ENCODE peak calls at places on chromosomes 12 and 14, in seven cellular contexts. S, G, O, Q, U, X and B are unnamed samples.

GRCh38 chr14:98234208-98234607 is 1037.8 kb downstream of the BCL11B start:
- DNase-seq in S (no peak), G (no peak), O (peak), Q (no peak), U (no peak), X (no peak), B (no peak)

GRCh38 chr12:13124661-13125505 is 21.4 kb upstream of the GSG1 start:
- DNase-seq in S (no peak), G (no peak), O (peak), Q (peak), U (no peak), X (peak), B (no peak)

GRCh38 chr12:51318846-51319570 is 5.0 kb downstream of the BIN2 start:
- DNase-seq in S (no peak), G (peak), O (no peak), Q (no peak), U (no peak), X (no peak), B (no peak)

GRCh38 chr14:99655521-99655920 is 10.6 kb downstream of the HHIPL1 start:
- DNase-seq in S (no peak), G (no peak), O (peak), Q (peak), U (no peak), X (no peak), B (peak)

GRCh38 chr12:52992699-52993557 is 13.3 kb upstream of the EIF4B start:
- DNase-seq in S (no peak), G (no peak), O (peak), Q (no peak), U (no peak), X (no peak), B (no peak)

GRCh38 chr12:111056618-111057521 is 136.5 kb upstream of the MYL2 start:
- DNase-seq in S (no peak), G (peak), O (no peak), Q (no peak), U (no peak), X (no peak), B (no peak)

GRCh38 chr14:28494196-28494595 is 272.4 kb upstream of the FOXG1 start:
- DNase-seq in S (no peak), G (no peak), O (peak), Q (no peak), U (no peak), X (no peak), B (no peak)

GRCh38 chr14:75370416-75371205 is 57.2 kb upstream of the JDP2 start:
- DNase-seq in S (no peak), G (no peak), O (no peak), Q (no peak), U (no peak), X (no peak), B (no peak)

GRCh38 chr12:66662179-66662578 is 16.7 kb downstream of the GRIP1 start:
- DNase-seq in S (no peak), G (no peak), O (no peak), Q (no peak), U (no peak), X (no peak), B (no peak)

GRCh38 chr14:32702571-32702970 is 236.1 kb upstream of the NPAS3 start:
- DNase-seq in S (peak), G (no peak), O (peak), Q (no peak), U (peak), X (no peak), B (no peak)

GRCh38 chr12:15688202-15688736 is 100.9 kb downstream of the EPS8 start:
- DNase-seq in S (peak), G (peak), O (no peak), Q (no peak), U (peak), X (no peak), B (no peak)

GRCh38 chr14:92935446-92935845 is 12.5 kb downstream of the CHGA start:
- DNase-seq in S (no peak), G (no peak), O (no peak), Q (no peak), U (no peak), X (no peak), B (no peak)

GRCh38 chr12:14995583-14996425 is 23.0 kb downstream of the PDE6H start:
- DNase-seq in S (no peak), G (no peak), O (peak), Q (peak), U (no peak), X (peak), B (peak)

GRCh38 chr12:20368653-20369163 is 371 bp downstream of the PDE3A start:
- DNase-seq in S (peak), G (no peak), O (peak), Q (peak), U (peak), X (no peak), B (no peak)

GRCh38 chr12:26402648-26403047 is 207.3 kb downstream of the SSPN start:
- DNase-seq in S (peak), G (peak), O (peak), Q (no peak), U (no peak), X (no peak), B (no peak)

GRCh38 chr12:46390304-46390703 is 17.7 kb upstream of the SLC38A2 start:
- DNase-seq in S (no peak), G (no peak), O (no peak), Q (no peak), U (no peak), X (no peak), B (no peak)

GRCh38 chr12:49054096-49054495 is 6.5 kb downstream of the KMT2D start:
- DNase-seq in S (no peak), G (no peak), O (no peak), Q (no peak), U (no peak), X (no peak), B (no peak)

GRCh38 chr12:530308-530707 is 70.6 kb downstream of the B4GALNT3 start:
- DNase-seq in S (no peak), G (no peak), O (peak), Q (no peak), U (no peak), X (no peak), B (peak)

GRCh38 chr12:59151243-59151642 is 230.9 kb upstream of the LRIG3 start:
- DNase-seq in S (no peak), G (no peak), O (peak), Q (peak), U (no peak), X (no peak), B (peak)

GRCh38 chr12:96134200-96134599 is 60.0 kb upstream of the ELK3 start:
- DNase-seq in S (no peak), G (no peak), O (no peak), Q (no peak), U (no peak), X (no peak), B (no peak)

GRCh38 chr14:69543341-69544249 is 31.1 kb downstream of the CCDC177 start:
- DNase-seq in S (no peak), G (peak), O (peak), Q (peak), U (peak), X (peak), B (peak)

GRCh38 chr12:128420163-128420562 is 153.2 kb downstream of the TMEM132C start:
- DNase-seq in S (no peak), G (no peak), O (no peak), Q (no peak), U (no peak), X (no peak), B (no peak)

GRCh38 chr14:77301103-77301502 is 19.6 kb downstream of the POMT2 start:
- DNase-seq in S (peak), G (peak), O (peak), Q (peak), U (peak), X (peak), B (peak)

GRCh38 chr14:76672123-76672522 is 89.1 kb upstream of the VASH1 start:
- DNase-seq in S (no peak), G (no peak), O (no peak), Q (no peak), U (no peak), X (no peak), B (no peak)

GRCh38 chr14:89429206-89430091 is 12.4 kb upstream of the FOXN3 start:
- DNase-seq in S (no peak), G (no peak), O (peak), Q (peak), U (no peak), X (no peak), B (no peak)

GRCh38 chr12:34401659-34402227 is 379.4 kb downstream of the ALG10 start:
- DNase-seq in S (peak), G (peak), O (no peak), Q (no peak), U (peak), X (no peak), B (no peak)

GRCh38 chr14:76772300-76773187 is 11.3 kb downstream of the VASH1 start:
- DNase-seq in S (no peak), G (peak), O (peak), Q (peak), U (peak), X (peak), B (no peak)

GRCh38 chr12:26748741-26749431 is 84.1 kb downstream of the ITPR2 start:
- DNase-seq in S (no peak), G (no peak), O (peak), Q (peak), U (no peak), X (no peak), B (peak)

GRCh38 chr14:75306917-75307699 is 28.5 kb downstream of the FOS start:
- DNase-seq in S (no peak), G (peak), O (no peak), Q (no peak), U (no peak), X (no peak), B (no peak)

GRCh38 chr14:80223696-80224465 is 12.6 kb upstream of the DIO2 start:
- DNase-seq in S (no peak), G (no peak), O (peak), Q (no peak), U (no peak), X (no peak), B (no peak)

GRCh38 chr14:29278301-29278700 is 511.7 kb downstream of the FOXG1 start:
- DNase-seq in S (no peak), G (no peak), O (peak), Q (no peak), U (no peak), X (no peak), B (no peak)

GRCh38 chr12:72738811-72739210 is 466.6 kb downstream of the TRHDE start:
- DNase-seq in S (no peak), G (no peak), O (no peak), Q (no peak), U (no peak), X (no peak), B (no peak)

GRCh38 chr12:26798669-26799068 is 34.3 kb downstream of the ITPR2 start:
- DNase-seq in S (no peak), G (no peak), O (no peak), Q (no peak), U (no peak), X (no peak), B (no peak)

DNA sequence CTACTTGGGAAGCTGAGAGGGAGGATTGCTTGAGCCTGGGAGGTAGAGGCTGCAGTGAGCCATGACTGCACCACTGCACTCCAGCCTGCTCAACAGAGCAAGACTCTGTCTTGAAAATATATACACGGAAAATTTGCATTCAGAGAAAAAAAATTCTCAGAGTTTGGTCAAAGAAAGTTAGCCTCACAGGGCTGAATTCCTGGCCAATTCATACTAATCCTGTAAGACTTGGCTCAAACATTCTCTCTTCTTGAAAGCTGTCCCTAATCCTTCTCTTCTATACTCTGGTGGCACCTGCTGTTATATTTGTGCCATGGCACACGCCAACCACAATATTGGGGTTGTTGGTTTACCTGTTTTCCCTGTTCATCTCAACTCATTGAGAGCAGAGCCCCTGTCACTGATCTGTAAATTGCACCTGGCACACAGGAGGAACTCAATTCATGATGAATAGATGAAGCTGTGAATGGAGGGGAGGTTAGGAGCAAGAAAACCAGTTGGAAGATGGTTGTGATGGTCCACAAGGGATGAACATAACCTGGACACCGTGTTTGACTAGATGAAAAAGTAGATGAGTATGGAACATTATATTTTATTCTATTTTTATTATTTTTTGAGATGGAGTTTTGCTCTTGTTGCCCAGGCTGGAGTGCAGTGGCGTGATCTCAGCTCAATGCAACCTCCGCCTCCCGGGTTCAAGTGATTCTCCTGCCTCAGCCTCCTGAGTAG is 36.8 kb upstream of the SPTSSA start:
- DNase-seq in S (no peak), G (no peak), O (peak), Q (peak), U (no peak), X (no peak), B (no peak)
- TF ChIP-seq CTCF in S (peak), G (no peak), O (peak), Q (peak), U (no peak), X (peak), B (peak)

DNA sequence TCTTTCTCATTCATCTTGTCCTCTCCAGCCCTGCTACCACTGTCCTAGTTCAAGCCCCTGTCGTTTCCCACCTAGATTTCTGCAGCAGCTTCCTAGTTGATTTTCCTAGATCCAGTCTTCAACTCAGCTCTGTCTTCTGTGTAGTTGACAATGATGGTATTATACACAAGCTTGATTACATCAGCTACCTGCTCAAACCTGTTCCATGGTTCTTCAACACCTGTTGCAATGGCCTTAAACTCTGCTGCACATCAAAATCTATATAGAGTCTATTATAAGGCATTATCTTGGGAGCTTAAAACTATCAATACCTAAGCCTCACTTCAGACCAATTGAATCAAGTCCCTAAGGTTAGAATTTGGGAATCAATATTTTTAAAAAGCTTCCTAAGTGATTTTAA is 71.7 kb upstream of the PELI2 start:
- DNase-seq in S (no peak), G (no peak), O (no peak), Q (no peak), U (no peak), X (no peak), B (no peak)
- TF ChIP-seq CTCF in S (no peak), G (no peak), O (no peak), Q (no peak), U (no peak), X (no peak), B (no peak)

GRCh38 chr12:132263451-132264065 is 65.8 kb downstream of the GALNT9 start:
- DNase-seq in S (no peak), G (no peak), O (no peak), Q (no peak), U (no peak), X (no peak), B (no peak)
- TF ChIP-seq CTCF in S (no peak), G (no peak), O (no peak), Q (no peak), U (no peak), X (no peak), B (no peak)

GRCh38 chr12:2796187-2796663 is 1.5 kb downstream of the FKBP4 start:
- DNase-seq in S (no peak), G (peak), O (no peak), Q (no peak), U (no peak), X (no peak), B (no peak)
- TF ChIP-seq CTCF in S (no peak), G (no peak), O (no peak), Q (no peak), U (no peak), X (peak), B (no peak)